ENCODE peak calls at places on chromosome 14, in four cellular contexts. Q, Y, R and W are unnamed samples.

GRCh38 chr14:49586673-49587460 is 687 bp upstream of the RPS29 start:
- DNase-seq in R (peak), Q (peak), Y (peak), W (peak)

GRCh38 chr14:50520947-50521815 is 11.2 kb downstream of the MAP4K5 start:
- DNase-seq in R (peak), Y (peak), Q (peak), W (peak)

GRCh38 chr14:75614179-75614578 is 35.8 kb downstream of the FLVCR2 start:
- DNase-seq in Q (no peak), Y (no peak), R (no peak), W (no peak)

GRCh38 chr14:27278341-27278740 is 680.5 kb upstream of the NOVA1 start:
- DNase-seq in Y (no peak), R (no peak), Q (no peak), W (no peak)

GRCh38 chr14:94345344-94346072 is 22.4 kb upstream of the SERPINA6 start:
- DNase-seq in Y (peak), R (peak), Q (peak), W (peak)

GRCh38 chr14:89420502-89420901 is 3.5 kb upstream of the FOXN3 start:
- DNase-seq in Q (no peak), R (peak), Y (no peak), W (no peak)

GRCh38 chr14:21703357-21704339 is 30.0 kb upstream of the OR4E1 start:
- DNase-seq in Y (peak), R (no peak), Q (no peak), W (no peak)

GRCh38 chr14:106500571-106500970 is 974.2 kb downstream of the TMEM121 start:
- DNase-seq in R (no peak), Q (no peak), Y (no peak), W (no peak)

GRCh38 chr14:95220663-95221231 is 63.4 kb upstream of the DICER1 start:
- DNase-seq in Q (no peak), Y (peak), R (no peak), W (peak)

GRCh38 chr14:36843410-36843809 is 181.8 kb downstream of the PAX9 start:
- DNase-seq in Q (no peak), R (no peak), Y (no peak), W (no peak)

GRCh38 chr14:36941783-36942521 is 230.5 kb downstream of the SLC25A21 start:
- DNase-seq in R (peak), Y (peak), Q (peak), W (no peak)

GRCh38 chr14:23631702-23632460 is 4.3 kb upstream of the DHRS2 start:
- DNase-seq in Y (peak), R (peak), Q (peak), W (peak)

GRCh38 chr14:22979748-22980392 is 2.5 kb downstream of the AJUBA start:
- DNase-seq in R (no peak), Y (no peak), Q (peak), W (no peak)

GRCh38 chr14:54985156-54985555 is 41.7 kb downstream of the WDHD1 start:
- DNase-seq in R (no peak), Q (peak), Y (no peak), W (no peak)

GRCh38 chr14:85572021-85572420 is 42.1 kb downstream of the FLRT2 start:
- DNase-seq in R (no peak), Q (no peak), Y (peak), W (no peak)

GRCh38 chr14:75310295-75311059 is 31.8 kb downstream of the FOS start:
- DNase-seq in Y (peak), Q (peak), R (peak), W (no peak)

GRCh38 chr14:66003082-66003740 is 483.0 kb upstream of the CCDC196 start:
- DNase-seq in R (peak), Y (no peak), Q (peak), W (no peak)

GRCh38 chr14:69719501-69719951 is 47.4 kb upstream of the SRSF5 start:
- DNase-seq in Y (peak), Q (peak), R (no peak), W (peak)

GRCh38 chr14:60051690-60052324 is 39.9 kb upstream of the PCNX4 start:
- DNase-seq in Q (no peak), Y (peak), R (no peak), W (no peak)

GRCh38 chr14:60621386-60621785 is 27.9 kb downstream of the SIX1 start:
- DNase-seq in R (no peak), Q (no peak), Y (no peak), W (no peak)

GRCh38 chr14:30209136-30209535 is 281.5 kb upstream of the PRKD1 start:
- DNase-seq in Y (no peak), R (no peak), Q (no peak), W (no peak)

GRCh38 chr14:100490252-100490651 is 97.0 kb downstream of the BEGAIN start:
- DNase-seq in Y (no peak), R (no peak), Q (no peak), W (no peak)

GRCh38 chr14:100539319-100539645 is 47.9 kb downstream of the BEGAIN start:
- DNase-seq in Q (no peak), Y (no peak), R (no peak), W (no peak)

GRCh38 chr14:20684662-20685456 is 499 bp downstream of the RNASE4 start:
- DNase-seq in Q (peak), Y (peak), R (peak), W (no peak)